ENCODE peak calls at places on chromosome 10, in six cellular contexts. U, H, Y, X, B and P are unnamed samples.
A peak's percentile ranks its signal among the peaks of the same experiment; 100 is the strongest.

GRCh38 chr10:46237815-46238510 is 48.8 kb upstream of the ANTXRL start:
- DNase-seq in H (no peak), Y (no peak), B (no peak), U (no peak), X (no peak), P (no peak)

GRCh38 chr10:102401735-102402511 is 6.4 kb downstream of the NFKB2 start:
- DNase-seq in Y (peak; percentile 88), H (no peak), U (no peak), B (no peak), X (peak; percentile 19), P (no peak)

GRCh38 chr10:89644691-89644966 is 413 bp downstream of the PANK1 start:
- DNase-seq in U (no peak), Y (no peak), X (no peak), H (no peak), B (no peak), P (no peak)

GRCh38 chr10:71024490-71024889 is 136.1 kb upstream of the PCBD1 start:
- DNase-seq in X (no peak), H (no peak), U (no peak), Y (no peak), B (no peak), P (no peak)

GRCh38 chr10:42975005-42975493 is 101.8 kb upstream of the RET start:
- DNase-seq in X (no peak), B (peak; percentile 99), U (no peak), Y (no peak), H (peak; percentile 35), P (no peak)

GRCh38 chr10:75117996-75118395 is 6.5 kb downstream of the SAMD8 start:
- DNase-seq in U (no peak), B (no peak), Y (no peak), X (no peak), H (no peak), P (no peak)

GRCh38 chr10:73581912-73582311 is 9.2 kb downstream of the USP54 start:
- DNase-seq in X (no peak), U (no peak), H (no peak), Y (no peak), B (no peak), P (no peak)

GRCh38 chr10:122551450-122551849 is 9.1 kb upstream of the DMBT1 start:
- DNase-seq in U (peak; percentile 41), H (no peak), Y (no peak), B (no peak), X (no peak), P (no peak)

GRCh38 chr10:19749185-19749729 is 67.0 kb upstream of the PLXDC2 start:
- DNase-seq in B (no peak), U (no peak), X (peak; percentile 70), H (no peak), Y (no peak), P (no peak)

DNA sequence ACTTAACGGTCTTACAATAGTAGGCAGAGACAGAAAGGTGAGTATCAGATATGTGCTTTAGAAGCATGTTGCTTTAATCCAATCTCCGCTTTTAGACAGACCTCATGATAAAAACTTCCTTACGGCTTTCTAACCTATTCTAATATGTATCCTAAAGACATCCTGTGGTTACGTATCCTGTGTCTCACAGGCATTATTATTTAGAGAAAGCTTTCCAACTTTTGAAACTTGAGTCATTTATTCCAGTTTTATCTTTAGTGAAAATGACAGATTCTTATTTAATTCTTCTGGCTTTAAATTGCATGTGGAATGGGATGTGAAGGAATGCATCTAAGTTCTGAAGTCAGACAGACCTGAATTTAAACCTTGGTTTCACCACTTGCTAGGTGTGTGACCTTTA is 118.9 kb downstream of the OTUD1 start:
- DNase-seq in H (no peak), X (no peak), Y (no peak), B (no peak), U (no peak), P (no peak)
- TF ChIP-seq CTCF in H (no peak), X (no peak), Y (no peak), B (no peak), U (no peak), P (no peak)

GRCh38 chr10:25174461-25175230 is at the start of gene GPR158:
- DNase-seq in H (peak; percentile 81), Y (peak; percentile 38), X (peak; percentile 91), U (peak; percentile 95), B (peak; percentile 82), P (peak; percentile 75)

GRCh38 chr10:25169740-25170139 is 5.1 kb upstream of the GPR158 start:
- DNase-seq in Y (no peak), H (no peak), B (no peak), U (no peak), X (no peak), P (no peak)

GRCh38 chr10:25176421-25176968 is 1.7 kb downstream of the GPR158 start:
- DNase-seq in X (no peak), H (no peak), B (no peak), Y (no peak), U (peak; percentile 5), P (no peak)

GRCh38 chr10:25175527-25176420 is 973 bp downstream of the GPR158 start:
- DNase-seq in Y (no peak), U (peak; percentile 79), X (no peak), H (no peak), B (no peak), P (no peak)

DNA sequence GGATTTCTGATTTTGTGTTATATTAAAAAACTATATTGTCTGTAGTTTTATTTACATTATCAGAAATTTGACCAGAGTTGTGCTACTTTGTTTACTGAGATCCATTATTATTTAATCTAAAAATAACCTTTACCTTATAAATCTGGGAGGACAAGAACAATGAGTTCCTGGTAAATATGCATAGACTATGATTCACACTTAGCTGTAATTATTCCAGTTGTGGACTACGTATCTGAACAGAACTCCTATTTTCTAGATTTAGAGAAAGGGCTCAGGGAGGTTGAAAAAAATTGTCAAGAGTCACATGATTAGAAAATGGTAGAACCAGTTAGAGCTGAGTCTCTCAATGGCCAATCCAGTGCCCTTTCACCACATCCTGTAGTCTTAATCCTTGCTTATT is 4.2 kb upstream of the GPR158 start:
- DNase-seq in H (no peak), B (no peak), U (no peak), Y (no peak), X (no peak), P (no peak)
- TF ChIP-seq CTCF in H (no peak), B (no peak), U (no peak), Y (no peak), X (no peak), P (no peak)

GRCh38 chr10:86371116-86371515 is 4.5 kb upstream of the GRID1 start:
- DNase-seq in X (no peak), B (no peak), Y (no peak), H (no peak), U (no peak), P (no peak)

GRCh38 chr10:86373251-86373650 is 6.7 kb upstream of the GRID1 start:
- DNase-seq in B (no peak), U (no peak), Y (no peak), H (no peak), X (no peak), P (no peak)

GRCh38 chr10:86371691-86372090 is 5.1 kb upstream of the GRID1 start:
- DNase-seq in B (no peak), X (no peak), H (no peak), Y (no peak), U (no peak), P (no peak)

GRCh38 chr10:86372785-86373239 is 6.2 kb upstream of the GRID1 start:
- DNase-seq in X (no peak), H (no peak), B (no peak), Y (no peak), U (no peak), P (no peak)

GRCh38 chr10:86372119-86372784 is 5.7 kb upstream of the GRID1 start:
- DNase-seq in X (no peak), B (no peak), U (no peak), H (peak; percentile 34), Y (no peak), P (no peak)
- TF ChIP-seq CTCF in X (no peak), B (no peak), U (no peak), H (no peak), Y (no peak), P (no peak)

GRCh38 chr10:92572362-92573090 is 1.4 kb downstream of the IDE start:
- DNase-seq in Y (no peak), U (no peak), H (no peak), B (peak; percentile 15), X (no peak), P (peak; percentile 16)

GRCh38 chr10:92575961-92576360 is 2.1 kb upstream of the IDE start:
- DNase-seq in U (no peak), B (peak; percentile 87), Y (no peak), H (no peak), X (no peak), P (no peak)

GRCh38 chr10:92574545-92575377 is 868 bp upstream of the IDE start:
- DNase-seq in U (no peak), B (no peak), X (peak; percentile 32), Y (no peak), H (no peak), P (peak; percentile 43)

GRCh38 chr10:92573091-92573797 is 649 bp downstream of the IDE start:
- DNase-seq in B (peak; percentile 70), Y (no peak), H (peak; percentile 56), U (peak; percentile 47), X (no peak), P (peak; percentile 40)

GRCh38 chr10:92573798-92574544 is at the start of gene IDE:
- DNase-seq in X (peak; percentile 74), B (peak; percentile 95), U (peak; percentile 92), H (peak; percentile 93), Y (peak; percentile 81), P (peak; percentile 90)
- TF ChIP-seq CTCF in X (peak; percentile 90), B (peak; percentile 65), U (peak; percentile 84), H (peak; percentile 48), Y (peak; percentile 63), P (peak; percentile 85)

GRCh38 chr10:110208614-110209398 is 1.4 kb downstream of the MXI1 start:
- DNase-seq in U (peak; percentile 51), H (peak; percentile 64), X (no peak), B (peak; percentile 78), Y (no peak), P (peak; percentile 71)
- TF ChIP-seq CTCF in U (peak; percentile 19), H (no peak), X (peak; percentile 37), B (no peak), Y (no peak), P (no peak)

GRCh38 chr10:110872145-110872983 is 636 bp downstream of the PDCD4 start:
- DNase-seq in X (peak; percentile 85), U (peak; percentile 88), H (peak; percentile 82), Y (peak; percentile 30), B (peak; percentile 95), P (peak; percentile 59)
- TF ChIP-seq CTCF in X (peak; percentile 44), U (no peak), H (no peak), Y (no peak), B (peak; percentile 0), P (no peak)